ENCODE peak calls at places on chromosome 22, in six cellular contexts. M, K, O, W, V and C are unnamed samples.

GRCh38 chr22:22159384-22159783 is 85.2 kb upstream of the VPREB1 start:
- DNase-seq in W (no peak), V (no peak), K (no peak), M (no peak), O (no peak), C (no peak)

GRCh38 chr22:32992821-32993220 is 65.4 kb downstream of the SYN3 start:
- DNase-seq in K (no peak), W (no peak), V (no peak), M (no peak), O (no peak), C (no peak)

GRCh38 chr22:19448739-19449421 is 1.4 kb upstream of the C22orf39 start:
- DNase-seq in V (no peak), O (no peak), K (no peak), W (no peak), M (no peak), C (no peak)

GRCh38 chr22:19567383-19568009 is 43.3 kb upstream of the CLDN5 start:
- DNase-seq in M (no peak), K (no peak), W (no peak), V (no peak), O (peak), C (no peak)

GRCh38 chr22:27811778-27812177 is 10.2 kb upstream of the MN1 start:
- DNase-seq in V (no peak), O (no peak), K (no peak), M (no peak), W (no peak), C (no peak)

GRCh38 chr22:35128637-35129036 is 62.7 kb downstream of the ISX start:
- DNase-seq in W (no peak), M (no peak), O (no peak), K (no peak), V (no peak), C (no peak)

GRCh38 chr22:24400726-24401596 is 26.4 kb upstream of the ADORA2A start:
- DNase-seq in V (no peak), K (peak), M (no peak), O (no peak), W (peak), C (no peak)

GRCh38 chr22:24427500-24428164 is at the start of gene ADORA2A:
- DNase-seq in K (no peak), V (no peak), O (no peak), W (no peak), M (no peak), C (no peak)

GRCh38 chr22:27624042-27624441 is 177.5 kb downstream of the MN1 start:
- DNase-seq in V (no peak), W (no peak), K (no peak), M (no peak), O (no peak), C (no peak)

GRCh38 chr22:24432059-24432853 is 4.9 kb downstream of the ADORA2A start:
- DNase-seq in V (peak), W (peak), K (peak), O (peak), M (peak), C (no peak)

GRCh38 chr22:25113316-25113721 is 86.3 kb upstream of the CRYBB3 start:
- DNase-seq in O (no peak), M (no peak), W (no peak), K (no peak), V (no peak), C (no peak)

GRCh38 chr22:38758276-38758945 is 2.6 kb upstream of the SUN2 start:
- DNase-seq in M (no peak), O (no peak), V (no peak), K (no peak), W (no peak), C (no peak)

GRCh38 chr22:46725096-46725495 is 13.0 kb downstream of the CERK start:
- DNase-seq in O (no peak), K (no peak), M (no peak), V (no peak), W (no peak), C (no peak)

GRCh38 chr22:21673534-21674321 is 7.9 kb downstream of the PPIL2 start:
- DNase-seq in M (no peak), O (no peak), W (no peak), V (no peak), K (no peak), C (no peak)

GRCh38 chr22:43481528-43482309 is 69.9 kb downstream of the MPPED1 start:
- DNase-seq in M (no peak), K (no peak), W (no peak), O (peak), V (no peak), C (no peak)

GRCh38 chr22:44668190-44668885 is 33.7 kb upstream of the PRR5 start:
- DNase-seq in W (no peak), K (no peak), O (peak), V (no peak), M (no peak), C (no peak)

GRCh38 chr22:29200901-29201300 is 4.8 kb upstream of the EMID1 start:
- DNase-seq in W (no peak), V (no peak), O (no peak), M (no peak), K (no peak), C (no peak)

GRCh38 chr22:29203456-29203855 is 2.2 kb upstream of the EMID1 start:
- DNase-seq in K (no peak), O (peak), M (no peak), V (no peak), W (no peak), C (no peak)

GRCh38 chr22:29203883-29204282 is 1.8 kb upstream of the EMID1 start:
- DNase-seq in K (no peak), W (no peak), O (no peak), M (no peak), V (no peak), C (no peak)

GRCh38 chr22:29201722-29202230 is 3.9 kb upstream of the EMID1 start:
- DNase-seq in V (no peak), W (no peak), K (no peak), M (no peak), O (no peak), C (no peak)

GRCh38 chr22:29202231-29203192 is 3.2 kb upstream of the EMID1 start:
- DNase-seq in O (peak), V (no peak), M (peak), K (peak), W (peak), C (no peak)
- TF ChIP-seq CTCF in O (peak), V (peak), M (peak), K (peak), W (peak), C (peak)

GRCh38 chr22:41284465-41284864 is 1.5 kb downstream of the RANGAP1 start:
- DNase-seq in M (no peak), K (no peak), W (no peak), V (no peak), O (no peak), C (no peak)
- H3K4me3 ChIP-seq in M (no peak), K (no peak), W (no peak), V (no peak), O (peak), C (peak)

DNA sequence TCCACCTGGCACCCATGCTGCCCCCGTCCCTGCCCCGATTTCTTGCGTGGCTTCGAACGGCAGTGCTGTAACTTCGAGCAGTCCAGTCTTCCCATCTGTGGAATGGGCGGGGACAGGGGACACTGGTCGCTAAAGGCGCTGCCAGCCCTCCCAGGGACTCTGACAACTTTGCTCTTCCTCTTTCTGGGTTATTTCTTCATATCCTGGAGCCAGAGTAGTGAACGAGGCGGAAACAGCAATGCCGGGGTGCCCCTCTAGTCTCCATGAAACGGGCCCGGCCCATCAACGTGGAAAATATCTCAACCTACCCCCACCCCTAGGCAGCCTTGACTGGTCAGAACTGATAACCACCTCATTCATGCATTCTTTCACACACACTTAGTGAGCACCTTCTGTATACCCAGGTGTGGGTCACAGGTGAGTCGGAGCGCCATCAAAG is 42.8 kb downstream of the TRIOBP start:
- DNase-seq in V (no peak), W (no peak), K (no peak), M (peak), O (no peak), C (no peak)
- TF ChIP-seq CTCF in V (no peak), W (no peak), K (no peak), M (no peak), O (no peak), C (no peak)

GRCh38 chr22:23181763-23182288 is 1.5 kb downstream of the BCR start:
- DNase-seq in K (no peak), M (no peak), W (no peak), V (no peak), O (no peak), C (no peak)

GRCh38 chr22:23182289-23183106 is 2.2 kb downstream of the BCR start:
- DNase-seq in V (no peak), K (no peak), O (peak), W (no peak), M (no peak), C (no peak)

GRCh38 chr22:23183107-23183698 is 2.9 kb downstream of the BCR start:
- DNase-seq in M (peak), O (peak), W (peak), V (peak), K (peak), C (no peak)

GRCh38 chr22:23184764-23185113 is 4.4 kb downstream of the BCR start:
- DNase-seq in V (no peak), M (no peak), W (no peak), O (peak), K (no peak), C (no peak)

DNA sequence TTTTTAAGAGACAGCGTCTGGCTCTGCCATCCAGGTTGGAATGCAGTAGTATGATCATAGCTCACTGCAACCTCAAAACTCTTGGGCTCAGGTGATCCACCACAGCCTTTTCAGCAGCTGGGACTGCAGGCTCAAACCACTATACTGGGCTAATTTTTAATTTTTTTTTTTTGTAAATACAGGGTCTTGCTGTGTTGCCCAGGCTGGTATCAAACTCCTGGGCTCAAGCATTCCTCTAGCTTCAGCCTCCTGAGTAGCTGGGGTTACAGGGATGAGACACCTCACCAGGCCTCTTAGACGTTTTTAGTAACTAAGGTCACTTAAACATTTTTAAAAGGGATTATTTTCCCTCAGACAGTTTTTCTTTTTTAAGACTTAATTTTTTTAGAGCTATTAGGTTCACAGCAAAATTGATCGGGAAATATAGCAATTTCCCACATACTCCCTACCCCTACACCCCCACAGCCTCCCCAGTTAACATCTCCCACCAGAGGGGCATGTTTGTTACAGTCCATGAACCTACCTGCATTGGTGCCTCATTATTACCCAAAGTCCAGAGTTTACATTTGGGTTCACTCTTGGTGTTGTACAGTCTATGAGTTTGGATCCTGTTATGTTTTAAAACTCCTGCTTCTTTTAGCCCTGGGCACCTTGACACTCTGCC is 3.9 kb downstream of the BCR start:
- DNase-seq in V (no peak), K (no peak), M (no peak), W (no peak), O (no peak), C (no peak)
- H3K4me3 ChIP-seq in V (no peak), K (no peak), M (peak), W (no peak), O (no peak), C (no peak)

DNA sequence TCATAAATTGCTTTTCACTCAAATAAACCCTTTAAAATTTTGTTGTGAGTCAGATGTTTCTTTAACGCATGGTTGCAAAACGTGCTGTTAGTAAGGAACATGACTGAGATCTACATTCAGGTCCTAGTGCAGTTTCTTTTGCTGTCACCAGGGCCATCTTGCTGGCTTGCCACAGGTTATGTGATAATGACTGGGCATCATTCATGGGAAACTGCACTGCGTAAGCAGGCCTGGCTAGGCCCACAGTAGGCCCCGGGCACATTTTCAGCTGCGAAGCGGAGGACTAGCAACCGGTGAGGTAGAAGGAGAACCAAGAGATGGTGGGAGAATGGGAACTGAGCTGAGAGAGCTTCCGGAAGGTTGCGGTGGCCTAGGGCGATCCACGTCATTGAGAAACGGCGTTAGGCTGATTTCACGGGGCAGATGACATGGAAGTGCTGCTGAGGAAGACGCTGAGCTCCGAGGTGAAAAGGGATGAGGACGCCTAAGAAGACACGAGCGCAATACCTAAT is 3.2 kb upstream of the KLHDC7B start:
- DNase-seq in O (no peak), V (no peak), M (no peak), K (no peak), W (no peak), C (no peak)
- TF ChIP-seq CTCF in O (no peak), V (no peak), M (no peak), K (no peak), W (no peak), C (no peak)

DNA sequence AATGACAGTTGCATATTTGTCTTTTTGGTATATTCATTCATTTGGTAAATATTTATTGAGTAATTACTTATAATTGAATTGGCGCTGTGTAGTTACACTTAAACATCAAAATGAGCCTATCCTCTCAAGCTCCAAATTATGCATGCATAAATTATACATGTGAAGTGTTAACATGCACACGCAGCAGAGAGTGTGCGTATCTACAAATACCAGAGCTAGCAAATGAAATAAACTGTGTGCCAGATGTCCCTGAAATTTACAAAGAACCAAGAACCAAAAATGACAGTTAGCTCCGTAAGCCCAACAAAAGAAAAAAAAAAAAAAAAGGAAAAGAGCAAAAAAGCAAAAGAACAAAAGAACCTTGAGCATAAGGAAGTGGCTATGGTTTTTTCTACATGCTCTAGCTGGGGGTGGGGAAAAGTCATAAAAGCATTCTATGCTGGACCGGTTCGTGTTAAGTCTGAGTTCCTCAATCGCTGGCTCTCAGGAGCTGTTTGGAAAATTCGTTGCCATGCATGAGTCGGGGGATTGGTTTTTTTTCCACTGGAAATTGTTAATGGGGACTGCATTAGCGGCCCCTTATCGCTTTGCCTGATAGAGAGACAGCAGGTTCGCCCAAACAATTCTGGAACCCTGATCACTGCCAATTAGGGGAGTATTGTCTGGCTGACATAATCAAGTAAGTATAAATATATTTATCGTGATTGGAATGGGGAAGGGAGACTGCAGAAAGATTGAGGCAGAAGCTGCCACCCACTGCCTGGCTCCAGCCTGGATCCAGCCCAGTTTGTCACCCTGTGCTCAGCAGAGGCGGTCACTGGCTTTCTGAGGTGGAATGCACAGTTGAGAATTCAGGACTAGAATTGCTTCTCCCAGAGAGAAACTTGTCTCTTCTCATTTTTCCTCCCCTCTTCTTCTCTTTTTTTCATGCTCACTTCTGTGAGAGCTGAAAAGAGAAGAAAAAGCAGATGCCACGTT is 25.6 kb downstream of the GRAP2 start:
- DNase-seq in V (no peak), O (no peak), W (no peak), M (no peak), K (no peak), C (no peak)
- H3K4me3 ChIP-seq in V (no peak), O (no peak), W (no peak), M (no peak), K (no peak), C (no peak)

DNA sequence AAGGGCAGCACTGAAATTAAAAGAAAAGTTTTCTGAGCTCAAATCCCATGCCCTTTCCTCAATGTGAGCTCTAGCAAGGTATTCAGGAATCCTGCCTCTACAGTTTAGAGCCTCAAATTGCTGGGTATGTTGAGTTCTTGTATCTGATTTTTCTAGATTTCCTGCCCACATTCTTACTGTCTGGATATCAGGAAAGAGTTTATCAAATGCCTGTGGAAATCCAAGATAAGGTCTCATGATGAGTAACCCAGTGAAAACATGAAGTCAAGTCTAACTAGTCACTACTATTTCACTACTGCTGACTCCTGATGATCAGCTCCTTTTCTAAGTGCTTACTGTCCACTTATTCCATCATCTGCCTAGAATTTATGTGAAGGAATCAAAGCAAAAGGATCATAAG is 29.8 kb downstream of the LIMK2 start:
- DNase-seq in M (no peak), W (no peak), O (no peak), K (peak), V (no peak), C (no peak)
- TF ChIP-seq CTCF in M (no peak), W (no peak), O (no peak), K (peak), V (no peak), C (no peak)

DNA sequence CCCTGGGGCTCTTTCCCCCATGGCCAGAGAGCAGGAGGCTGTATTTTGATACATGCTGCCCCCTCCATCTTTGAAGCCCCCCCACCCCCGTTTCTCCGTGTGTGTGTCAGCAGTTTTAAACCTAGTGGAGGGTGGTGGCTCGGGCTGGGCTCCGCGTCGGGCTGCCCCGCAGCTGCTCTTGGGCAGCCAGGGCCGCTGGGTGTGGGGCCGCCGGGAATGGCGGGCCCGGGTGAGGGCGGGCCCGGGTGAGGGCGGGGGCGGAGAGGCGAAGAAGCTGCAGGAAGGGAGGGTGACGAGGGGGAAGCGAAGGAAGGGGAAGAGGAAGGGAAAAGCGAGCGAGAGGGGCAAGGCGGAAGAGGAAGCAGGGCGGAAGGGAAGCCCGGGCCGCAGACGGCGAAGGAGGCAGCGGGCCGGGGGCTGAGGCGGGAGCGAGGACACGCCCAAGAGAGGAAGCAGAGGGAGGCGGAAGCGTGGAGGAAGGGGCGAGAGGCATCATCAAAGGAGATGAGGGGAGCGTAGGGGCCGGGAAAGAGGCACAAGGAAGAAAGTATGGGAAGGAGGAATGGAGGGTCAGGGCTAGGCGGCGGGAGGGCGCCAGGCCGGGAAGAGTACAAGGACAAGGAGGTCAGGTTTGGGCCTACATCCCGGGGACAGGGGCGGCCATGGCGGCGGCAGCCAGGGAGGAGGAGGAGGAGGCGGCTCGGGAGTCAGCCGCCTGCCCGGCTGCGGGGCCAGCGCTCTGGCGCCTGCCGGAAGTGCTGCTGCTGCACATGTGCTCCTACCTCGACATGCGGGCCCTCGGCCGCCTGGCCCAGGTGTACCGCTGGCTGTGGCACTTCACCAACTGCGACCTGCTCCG is 82.4 kb downstream of the BCR start:
- DNase-seq in W (no peak), K (no peak), V (no peak), M (no peak), O (peak), C (no peak)
- H3K4me3 ChIP-seq in W (no peak), K (no peak), V (no peak), M (no peak), O (no peak), C (no peak)